ENCODE peak calls at places on chromosomes 11 and 22, in eight cellular contexts. One of them, this sample, is unnamed. For H3K27me3, the result is how much of the 10 kb centered on the place peaks cover.

GRCh38 chr11:86984701-86985100 is 29.5 kb upstream of the FZD4 start:
- DNase-seq in IMR-90: no peak
- DNase-seq in CD4-positive, CD25-positive, alpha-beta regulatory T cell: no peak
- DNase-seq in right cardiac atrium: no peak
- DNase-seq in body of pancreas: no peak
- DNase-seq in tibial nerve: no peak
- DNase-seq in tibial artery: no peak
- DNase-seq in HCT116: no peak
- DNase-seq in this sample: no peak

GRCh38 chr22:24485608-24486007 is 9.5 kb upstream of the UPB1 start:
- DNase-seq in body of pancreas: no peak
- DNase-seq in HCT116: no peak
- DNase-seq in CD4-positive, CD25-positive, alpha-beta regulatory T cell: peak
- DNase-seq in tibial nerve: no peak
- DNase-seq in IMR-90: no peak
- DNase-seq in right cardiac atrium: no peak
- DNase-seq in tibial artery: no peak
- DNase-seq in this sample: no peak

GRCh38 chr22:50445880-50446707 is 28.7 kb downstream of the SBF1 start:
- DNase-seq in body of pancreas: no peak
- DNase-seq in IMR-90: no peak
- DNase-seq in CD4-positive, CD25-positive, alpha-beta regulatory T cell: no peak
- DNase-seq in tibial nerve: no peak
- DNase-seq in HCT116: no peak
- DNase-seq in tibial artery: no peak
- DNase-seq in right cardiac atrium: no peak
- DNase-seq in this sample: no peak

GRCh38 chr11:45816614-45817013 is 11.7 kb downstream of the SLC35C1 start:
- DNase-seq in tibial nerve: no peak
- DNase-seq in CD4-positive, CD25-positive, alpha-beta regulatory T cell: no peak
- DNase-seq in right cardiac atrium: no peak
- DNase-seq in IMR-90: no peak
- DNase-seq in HCT116: no peak
- DNase-seq in tibial artery: no peak
- DNase-seq in body of pancreas: no peak
- DNase-seq in this sample: no peak

GRCh38 chr11:86482684-86483083 is 108.0 kb downstream of the CCDC81 start:
- DNase-seq in IMR-90: no peak
- DNase-seq in body of pancreas: no peak
- DNase-seq in tibial artery: no peak
- DNase-seq in right cardiac atrium: no peak
- DNase-seq in HCT116: no peak
- DNase-seq in tibial nerve: no peak
- DNase-seq in CD4-positive, CD25-positive, alpha-beta regulatory T cell: no peak
- DNase-seq in this sample: no peak

GRCh38 chr22:27107824-27108223 is 450.4 kb downstream of the MIAT start:
- DNase-seq in tibial artery: peak
- DNase-seq in tibial nerve: peak
- DNase-seq in body of pancreas: peak
- DNase-seq in right cardiac atrium: peak
- DNase-seq in CD4-positive, CD25-positive, alpha-beta regulatory T cell: no peak
- DNase-seq in HCT116: peak
- DNase-seq in IMR-90: peak
- DNase-seq in this sample: no peak

GRCh38 chr11:108019870-108020540 is 11.3 kb downstream of the CUL5 start:
- DNase-seq in CD4-positive, CD25-positive, alpha-beta regulatory T cell: no peak
- DNase-seq in IMR-90: peak
- DNase-seq in body of pancreas: no peak
- DNase-seq in tibial artery: no peak
- DNase-seq in tibial nerve: no peak
- DNase-seq in HCT116: no peak
- DNase-seq in right cardiac atrium: no peak
- DNase-seq in this sample: no peak

GRCh38 chr11:56841210-56841810 is 92.8 kb upstream of the OR9G4 start:
- DNase-seq in body of pancreas: peak
- DNase-seq in tibial artery: no peak
- DNase-seq in tibial nerve: peak
- DNase-seq in right cardiac atrium: peak
- DNase-seq in HCT116: peak
- DNase-seq in CD4-positive, CD25-positive, alpha-beta regulatory T cell: no peak
- DNase-seq in IMR-90: peak
- DNase-seq in this sample: peak

GRCh38 chr22:36027960-36028645 is 521 bp downstream of the RBFOX2 start:
- DNase-seq in right cardiac atrium: no peak
- DNase-seq in CD4-positive, CD25-positive, alpha-beta regulatory T cell: no peak
- DNase-seq in body of pancreas: no peak
- DNase-seq in HCT116: no peak
- DNase-seq in tibial nerve: peak
- DNase-seq in IMR-90: no peak
- DNase-seq in tibial artery: peak
- DNase-seq in this sample: no peak

GRCh38 chr11:27795955-27796861 is 96.0 kb upstream of the BDNF start:
- DNase-seq in tibial artery: no peak
- DNase-seq in body of pancreas: no peak
- DNase-seq in IMR-90: peak
- DNase-seq in CD4-positive, CD25-positive, alpha-beta regulatory T cell: no peak
- DNase-seq in right cardiac atrium: no peak
- DNase-seq in tibial nerve: no peak
- DNase-seq in HCT116: no peak
- DNase-seq in this sample: no peak

GRCh38 chr22:39264344-39265116 is 19.7 kb upstream of the PDGFB start:
- DNase-seq in HCT116: no peak
- DNase-seq in tibial nerve: peak
- DNase-seq in body of pancreas: peak
- DNase-seq in CD4-positive, CD25-positive, alpha-beta regulatory T cell: no peak
- DNase-seq in tibial artery: peak
- DNase-seq in right cardiac atrium: no peak
- DNase-seq in IMR-90: no peak
- DNase-seq in this sample: no peak

GRCh38 chr11:70908223-70908622 is 344.2 kb downstream of the SHANK2 start:
- DNase-seq in tibial artery: no peak
- DNase-seq in tibial nerve: no peak
- DNase-seq in IMR-90: no peak
- DNase-seq in HCT116: no peak
- DNase-seq in right cardiac atrium: no peak
- DNase-seq in CD4-positive, CD25-positive, alpha-beta regulatory T cell: no peak
- DNase-seq in body of pancreas: no peak
- DNase-seq in this sample: no peak

GRCh38 chr11:108122166-108122628 is 830 bp downstream of the ACAT1 start:
- DNase-seq in tibial nerve: no peak
- DNase-seq in HCT116: no peak
- DNase-seq in CD4-positive, CD25-positive, alpha-beta regulatory T cell: no peak
- DNase-seq in body of pancreas: peak
- DNase-seq in tibial artery: no peak
- DNase-seq in right cardiac atrium: no peak
- DNase-seq in IMR-90: no peak
- DNase-seq in this sample: no peak

GRCh38 chr11:124446926-124447325 is 1.4 kb upstream of the OR8B8 start:
- DNase-seq in tibial artery: no peak
- DNase-seq in body of pancreas: no peak
- DNase-seq in tibial nerve: no peak
- DNase-seq in HCT116: no peak
- DNase-seq in IMR-90: peak
- DNase-seq in right cardiac atrium: no peak
- DNase-seq in CD4-positive, CD25-positive, alpha-beta regulatory T cell: no peak
- DNase-seq in this sample: no peak

GRCh38 chr22:43152355-43153071 is 1.2 kb downstream of the TSPO start:
- DNase-seq in tibial artery: peak
- DNase-seq in HCT116: no peak
- DNase-seq in tibial nerve: peak
- DNase-seq in IMR-90: peak
- DNase-seq in CD4-positive, CD25-positive, alpha-beta regulatory T cell: peak
- DNase-seq in body of pancreas: peak
- DNase-seq in right cardiac atrium: peak
- DNase-seq in this sample: no peak
- H3K4me3 ChIP-seq in tibial artery: peak
- H3K4me3 ChIP-seq in HCT116: peak
- H3K4me3 ChIP-seq in tibial nerve: peak
- H3K4me3 ChIP-seq in IMR-90: peak
- H3K4me3 ChIP-seq in CD4-positive, CD25-positive, alpha-beta regulatory T cell: peak
- H3K4me3 ChIP-seq in body of pancreas: peak
- H3K4me3 ChIP-seq in right cardiac atrium: peak
- H3K4me3 ChIP-seq in this sample: peak

GRCh38 chr11:3164138-3164539 is 971 bp downstream of the OSBPL5 start:
- DNase-seq in tibial nerve: no peak
- DNase-seq in tibial artery: peak
- DNase-seq in IMR-90: no peak
- DNase-seq in CD4-positive, CD25-positive, alpha-beta regulatory T cell: no peak
- DNase-seq in body of pancreas: peak
- DNase-seq in right cardiac atrium: peak
- DNase-seq in HCT116: no peak
- DNase-seq in this sample: no peak
- H3K27ac ChIP-seq in tibial nerve: peak
- H3K27ac ChIP-seq in tibial artery: peak
- H3K27ac ChIP-seq in IMR-90: peak
- H3K27ac ChIP-seq in CD4-positive, CD25-positive, alpha-beta regulatory T cell: no peak
- H3K27ac ChIP-seq in body of pancreas: no peak
- H3K27ac ChIP-seq in right cardiac atrium: peak
- H3K27ac ChIP-seq in HCT116: peak
- H3K27ac ChIP-seq in this sample: no peak

DNA sequence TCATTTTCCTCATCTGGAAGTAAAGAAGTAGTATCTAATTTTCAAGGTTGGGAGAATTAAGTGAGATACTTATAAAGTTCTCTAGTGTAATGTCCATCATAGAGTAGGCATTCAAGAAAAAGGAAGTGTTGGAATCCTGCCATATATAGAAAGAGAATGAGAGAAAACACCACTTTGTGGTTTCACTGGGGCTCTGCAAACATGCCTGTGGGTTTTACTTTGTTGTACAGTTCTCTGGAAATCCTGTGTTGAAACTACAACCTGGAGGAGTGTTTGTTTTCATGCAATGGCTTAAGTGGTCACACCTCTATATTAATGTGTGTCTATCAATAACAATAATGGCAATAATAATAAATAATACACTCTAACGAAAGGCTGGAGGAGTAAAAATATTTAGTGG is 741.7 kb downstream of the NELL1 start:
- DNase-seq in body of pancreas: no peak
- DNase-seq in right cardiac atrium: no peak
- DNase-seq in tibial nerve: no peak
- DNase-seq in IMR-90: no peak
- DNase-seq in HCT116: no peak
- DNase-seq in tibial artery: no peak
- DNase-seq in CD4-positive, CD25-positive, alpha-beta regulatory T cell: no peak
- DNase-seq in this sample: no peak
- H3K27me3 ChIP-seq in body of pancreas: under half
- H3K27me3 ChIP-seq in right cardiac atrium: under half
- H3K27me3 ChIP-seq in tibial nerve: under half
- H3K27me3 ChIP-seq in IMR-90: under half
- H3K27me3 ChIP-seq in HCT116: under half
- H3K27me3 ChIP-seq in tibial artery: under half
- H3K27me3 ChIP-seq in CD4-positive, CD25-positive, alpha-beta regulatory T cell: under half
- H3K27me3 ChIP-seq in this sample: under half

DNA sequence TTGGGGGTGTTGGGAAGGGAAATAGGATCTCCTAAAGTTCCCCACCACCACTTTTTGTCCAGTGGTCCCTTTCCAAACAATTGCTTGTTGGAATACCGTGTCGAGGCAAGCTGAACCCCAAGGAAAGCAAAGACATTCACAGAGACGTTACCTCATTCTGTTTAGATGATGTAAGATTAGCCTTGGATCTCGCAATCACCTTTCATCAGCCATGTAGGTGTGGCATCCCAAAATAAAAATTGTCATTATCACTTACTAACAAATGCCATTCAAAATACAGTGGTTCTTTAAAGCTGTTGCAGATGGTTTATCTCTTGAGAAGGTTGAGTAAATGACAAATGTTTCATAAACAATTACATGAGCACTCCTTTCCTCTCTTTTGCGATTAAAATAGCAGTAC is 86.5 kb upstream of the SLC25A18 start:
- DNase-seq in IMR-90: no peak
- DNase-seq in HCT116: no peak
- DNase-seq in tibial artery: no peak
- DNase-seq in CD4-positive, CD25-positive, alpha-beta regulatory T cell: no peak
- DNase-seq in body of pancreas: no peak
- DNase-seq in right cardiac atrium: no peak
- DNase-seq in tibial nerve: no peak
- DNase-seq in this sample: no peak
- H3K4me3 ChIP-seq in IMR-90: no peak
- H3K4me3 ChIP-seq in HCT116: no peak
- H3K4me3 ChIP-seq in tibial artery: no peak
- H3K4me3 ChIP-seq in CD4-positive, CD25-positive, alpha-beta regulatory T cell: no peak
- H3K4me3 ChIP-seq in body of pancreas: no peak
- H3K4me3 ChIP-seq in right cardiac atrium: peak
- H3K4me3 ChIP-seq in tibial nerve: no peak
- H3K4me3 ChIP-seq in this sample: no peak

GRCh38 chr11:116414357-116414756 is 358.4 kb downstream of the BUD13 start:
- DNase-seq in IMR-90: no peak
- DNase-seq in tibial artery: no peak
- DNase-seq in tibial nerve: no peak
- DNase-seq in CD4-positive, CD25-positive, alpha-beta regulatory T cell: no peak
- DNase-seq in right cardiac atrium: no peak
- DNase-seq in body of pancreas: no peak
- DNase-seq in HCT116: no peak
- DNase-seq in this sample: no peak

GRCh38 chr11:116413861-116414260 is 358.9 kb downstream of the BUD13 start:
- DNase-seq in CD4-positive, CD25-positive, alpha-beta regulatory T cell: no peak
- DNase-seq in right cardiac atrium: no peak
- DNase-seq in tibial artery: no peak
- DNase-seq in body of pancreas: no peak
- DNase-seq in HCT116: no peak
- DNase-seq in IMR-90: no peak
- DNase-seq in tibial nerve: no peak
- DNase-seq in this sample: no peak

GRCh38 chr11:116416852-116417251 is 355.9 kb downstream of the BUD13 start:
- DNase-seq in HCT116: no peak
- DNase-seq in tibial nerve: no peak
- DNase-seq in CD4-positive, CD25-positive, alpha-beta regulatory T cell: no peak
- DNase-seq in IMR-90: no peak
- DNase-seq in tibial artery: no peak
- DNase-seq in body of pancreas: no peak
- DNase-seq in right cardiac atrium: no peak
- DNase-seq in this sample: no peak

GRCh38 chr11:116412118-116412889 is 360.5 kb downstream of the BUD13 start:
- DNase-seq in right cardiac atrium: no peak
- DNase-seq in tibial artery: no peak
- DNase-seq in IMR-90: no peak
- DNase-seq in HCT116: no peak
- DNase-seq in body of pancreas: no peak
- DNase-seq in CD4-positive, CD25-positive, alpha-beta regulatory T cell: no peak
- DNase-seq in tibial nerve: no peak
- DNase-seq in this sample: no peak

DNA sequence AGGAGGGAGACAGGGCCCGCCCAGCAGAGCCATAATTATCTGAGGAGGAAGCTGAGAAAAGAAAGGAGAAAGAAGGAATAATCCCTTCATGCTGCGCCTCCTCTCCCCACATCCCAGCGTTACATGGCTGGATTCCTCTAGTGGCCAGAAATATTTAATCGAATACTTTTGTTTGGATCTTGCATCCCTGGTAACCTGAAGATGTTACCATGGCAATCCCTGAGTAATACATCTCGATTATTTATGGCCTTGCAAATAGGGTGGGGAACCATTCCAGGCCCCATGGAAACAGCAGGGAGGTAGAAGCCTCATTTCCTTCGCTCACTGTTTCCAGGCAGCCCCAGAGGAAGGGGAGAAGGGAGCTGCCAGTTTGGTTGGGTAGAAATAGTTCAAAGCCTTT is 357.7 kb downstream of the BUD13 start:
- DNase-seq in IMR-90: no peak
- DNase-seq in CD4-positive, CD25-positive, alpha-beta regulatory T cell: no peak
- DNase-seq in body of pancreas: no peak
- DNase-seq in tibial artery: no peak
- DNase-seq in tibial nerve: no peak
- DNase-seq in right cardiac atrium: no peak
- DNase-seq in HCT116: no peak
- DNase-seq in this sample: no peak
- H3K27ac ChIP-seq in IMR-90: no peak
- H3K27ac ChIP-seq in CD4-positive, CD25-positive, alpha-beta regulatory T cell: no peak
- H3K27ac ChIP-seq in body of pancreas: no peak
- H3K27ac ChIP-seq in tibial artery: no peak
- H3K27ac ChIP-seq in tibial nerve: no peak
- H3K27ac ChIP-seq in right cardiac atrium: no peak
- H3K27ac ChIP-seq in HCT116: no peak
- H3K27ac ChIP-seq in this sample: no peak

This sample was measured in AG04450.